ENCODE peak calls at places on chromosomes 2 and 18, in seven cellular contexts. Z is NCI-H2029, J is GM19239, G is HuH-7.5, X is nephron progenitor cell, K is hepatic stellate cell, R is NCI-H1092 treated with DMSO at 0.1 percent for 48 hours. C is an unnamed sample.

GRCh38 chr2:173126819-173127218 is 51.2 kb downstream of the MAP3K20 start:
- DNase-seq in J (no peak), R (no peak), X (no peak), G (no peak), Z (no peak), K (no peak), C (no peak)

GRCh38 chr2:43707255-43707654 is 31.0 kb upstream of the C1GALT1C1L start:
- DNase-seq in K (peak), X (no peak), Z (no peak), G (no peak), R (no peak), J (no peak), C (no peak)

GRCh38 chr2:70947556-70948184 is 12.0 kb downstream of the ATP6V1B1 start:
- DNase-seq in X (no peak), G (no peak), Z (no peak), R (no peak), J (no peak), K (peak), C (no peak)

GRCh38 chr2:187658952-187659525 is 104.8 kb upstream of the TFPI start:
- DNase-seq in X (peak), R (no peak), G (no peak), K (peak), J (no peak), Z (no peak), C (no peak)

GRCh38 chr2:241351640-241352031 is 4.4 kb upstream of the FARP2 start:
- DNase-seq in R (no peak), Z (no peak), G (no peak), K (no peak), X (no peak), J (no peak), C (no peak)

GRCh38 chr2:162297925-162298552 is 20.4 kb downstream of the IFIH1 start:
- DNase-seq in K (no peak), J (no peak), R (peak), G (no peak), X (peak), Z (peak), C (no peak)

GRCh38 chr2:143261986-143262784 is 133.0 kb downstream of the ARHGAP15 start:
- DNase-seq in G (no peak), K (no peak), Z (no peak), X (no peak), R (no peak), J (no peak), C (no peak)

GRCh38 chr2:17583646-17584045 is 43.1 kb downstream of the VSNL1 start:
- DNase-seq in X (no peak), G (no peak), J (no peak), Z (no peak), R (no peak), K (no peak), C (no peak)

GRCh38 chr2:65625982-65626381 is 193.6 kb upstream of the SPRED2 start:
- DNase-seq in K (no peak), X (no peak), J (no peak), R (no peak), G (no peak), Z (no peak), C (no peak)

GRCh38 chr18:39523281-39523680 is 1957.7 kb upstream of the CELF4 start:
- DNase-seq in J (no peak), Z (no peak), R (no peak), X (no peak), G (peak), K (no peak), C (no peak)

GRCh38 chr18:63273170-63273925 is 46.2 kb downstream of the BCL2 start:
- DNase-seq in J (no peak), G (no peak), Z (no peak), X (no peak), R (no peak), K (no peak), C (no peak)

GRCh38 chr2:65491381-65491903 is 59.0 kb upstream of the SPRED2 start:
- DNase-seq in R (no peak), K (no peak), Z (peak), J (no peak), G (no peak), X (no peak), C (no peak)

GRCh38 chr2:45973426-45973825 is 322.0 kb downstream of the PRKCE start:
- DNase-seq in G (no peak), Z (no peak), X (no peak), J (no peak), K (no peak), R (no peak), C (no peak)

GRCh38 chr2:23023722-23024121 is 361.3 kb upstream of the KLHL29 start:
- DNase-seq in J (no peak), K (no peak), R (no peak), G (no peak), Z (no peak), X (no peak), C (no peak)

GRCh38 chr2:106192752-106193490 is 1.2 kb downstream of the UXS1 start:
- DNase-seq in R (peak), K (peak), J (peak), Z (peak), X (no peak), G (peak), C (peak)

GRCh38 chr2:71530246-71530986 is 77.1 kb downstream of the DYSF start:
- DNase-seq in X (peak), G (peak), R (peak), K (peak), J (peak), Z (peak), C (no peak)

GRCh38 chr2:3605013-3605961 is 10.4 kb downstream of the COLEC11 start:
- DNase-seq in J (peak), G (peak), X (no peak), K (peak), Z (peak), R (peak), C (no peak)

GRCh38 chr2:42851740-42852250 is 59.4 kb upstream of the HAAO start:
- DNase-seq in Z (no peak), K (no peak), G (no peak), R (no peak), X (no peak), J (no peak), C (no peak)

GRCh38 chr2:239167766-239168444 is 232.9 kb downstream of the HDAC4 start:
- DNase-seq in J (no peak), R (no peak), X (no peak), Z (no peak), K (no peak), G (no peak), C (no peak)

GRCh38 chr2:85247591-85247990 is 80.2 kb downstream of the TGOLN2 start:
- DNase-seq in J (no peak), R (no peak), Z (no peak), G (no peak), X (no peak), K (no peak), C (no peak)

GRCh38 chr2:35783723-35784122 is 571.9 kb upstream of the CRIM1 start:
- DNase-seq in J (no peak), Z (peak), X (no peak), K (no peak), R (no peak), G (no peak), C (no peak)

GRCh38 chr18:77009675-77010074 is 122.9 kb downstream of the MBP start:
- DNase-seq in Z (no peak), K (no peak), R (no peak), G (no peak), J (no peak), X (no peak), C (no peak)

C was measured in GM12892.